ENCODE peak calls at places on chromosomes 4 and X, in four cellular contexts. U is activated naive CD4-positive, alpha-beta T cell; Y is NB4; E is GM20000. N is an unnamed sample.

GRCh38 chr4:75653845-75654503 is 19.2 kb downstream of the G3BP2 start:
- DNase-seq in U (no peak), Y (no peak), E (no peak), N (no peak)

GRCh38 chr4:74219241-74219640 is 61.3 kb downstream of the MTHFD2L start:
- DNase-seq in U (no peak), Y (no peak), E (no peak), N (no peak)

GRCh38 chr4:138522366-138522765 is 280.2 kb upstream of the SLC7A11 start:
- DNase-seq in U (no peak), Y (peak), E (peak), N (peak)

GRCh38 chr4:123046096-123046495 is 123.7 kb upstream of the NUDT6 start:
- DNase-seq in U (no peak), Y (no peak), E (no peak), N (no peak)

GRCh38 chr4:159382875-159383568 is 280.1 kb downstream of the RAPGEF2 start:
- DNase-seq in U (no peak), Y (no peak), E (no peak), N (no peak)

GRCh38 chr4:183636488-183636887 is 22.5 kb downstream of the RWDD4 start:
- DNase-seq in U (no peak), Y (no peak), E (no peak), N (no peak)

GRCh38 chr4:83320548-83320947 is 14.1 kb downstream of the HPSE start:
- DNase-seq in U (no peak), Y (peak), E (no peak), N (no peak)

GRCh38 chr4:110033994-110034393 is 121.3 kb downstream of the EGF start:
- DNase-seq in U (no peak), Y (peak), E (peak), N (peak)

GRCh38 chr4:155342142-155342541 is 34.6 kb downstream of the MAP9 start:
- DNase-seq in U (no peak), Y (no peak), E (no peak), N (no peak)

GRCh38 chr4:143025111-143025704 is 159.5 kb upstream of the USP38 start:
- DNase-seq in U (no peak), Y (peak), E (no peak), N (no peak)

GRCh38 chr4:12724520-12724919 is 759.6 kb downstream of the RAB28 start:
- DNase-seq in U (no peak), Y (peak), E (no peak), N (peak)

GRCh38 chr4:6327220-6327917 is 57.7 kb downstream of the WFS1 start:
- DNase-seq in U (peak), Y (peak), E (peak), N (peak)

GRCh38 chrX:132184871-132185270 is 34.4 kb downstream of the RAP2C start:
- DNase-seq in U (no peak), Y (no peak), E (no peak), N (no peak)

GRCh38 chr4:14095881-14096280 is 468.4 kb upstream of the BOD1L1 start:
- DNase-seq in U (no peak), Y (no peak), E (no peak), N (no peak)

GRCh38 chr4:140986045-140986444 is 147.2 kb downstream of the RNF150 start:
- DNase-seq in U (no peak), Y (no peak), E (no peak), N (no peak)

GRCh38 chr4:6754481-6755087 is 27.9 kb upstream of the KIAA0232 start:
- DNase-seq in U (no peak), Y (no peak), E (no peak), N (no peak)

GRCh38 chrX:149510386-149510785 is 5.3 kb upstream of the IDS start:
- DNase-seq in U (no peak), Y (peak), E (no peak), N (no peak)

GRCh38 chr4:150126880-150127236 is 48.6 kb downstream of the DCLK2 start:
- DNase-seq in U (no peak), Y (no peak), E (peak), N (peak)

GRCh38 chrX:38891641-38892413 is 90.6 kb downstream of the MID1IP1 start:
- DNase-seq in U (no peak), Y (no peak), E (peak), N (peak)

GRCh38 chr4:73707918-73708577 is 32.3 kb upstream of the CXCL8 start:
- DNase-seq in U (no peak), Y (peak), E (no peak), N (no peak)

GRCh38 chr4:15420642-15421041 is 7.2 kb upstream of the C1QTNF7 start:
- DNase-seq in U (no peak), Y (no peak), E (no peak), N (no peak)

GRCh38 chr4:54165438-54165837 is 63.7 kb upstream of the PDGFRA start:
- DNase-seq in U (no peak), Y (no peak), E (no peak), N (no peak)

GRCh38 chrX:9598344-9598743 is 133.5 kb downstream of the TBL1X start:
- DNase-seq in U (no peak), Y (no peak), E (no peak), N (no peak)

GRCh38 chrX:30653415-30654131 is at the start of gene GK:
- DNase-seq in U (no peak), Y (peak), E (peak), N (no peak)

GRCh38 chrX:154444001-154444754 is at the start of gene FAM50A:
- DNase-seq in U (peak), Y (peak), E (peak), N (peak)

GRCh38 chr4:121164291-121164690 is at the start of gene TNIP3:
- DNase-seq in U (no peak), Y (peak), E (no peak), N (no peak)

GRCh38 chrX:77505227-77505626 is 58.0 kb downstream of the FGF16 start:
- DNase-seq in U (no peak), Y (peak), E (no peak), N (no peak)

GRCh38 chrX:130186645-130187044 is 14.9 kb downstream of the RAB33A start:
- DNase-seq in U (no peak), Y (no peak), E (no peak), N (no peak)

N was measured in GM13977.